ENCODE peak calls at places on chromosome 6, in five cellular contexts. K, L, X, G and B are unnamed samples.

GRCh38 chr6:35624341-35625070 is 64.2 kb downstream of the FKBP5 start:
- DNase-seq in K (no peak), L (peak), X (no peak), G (peak), B (no peak)

GRCh38 chr6:144156334-144156733 is 6.0 kb downstream of the STX11 start:
- DNase-seq in K (no peak), L (no peak), X (no peak), G (no peak), B (no peak)

GRCh38 chr6:165895421-165896165 is 232.6 kb upstream of the PDE10A start:
- DNase-seq in K (no peak), L (no peak), X (no peak), G (no peak), B (no peak)

GRCh38 chr6:47922391-47922790 is 140.6 kb downstream of the OPN5 start:
- DNase-seq in K (no peak), L (no peak), X (no peak), G (no peak), B (no peak)

GRCh38 chr6:32852844-32853540 is 512 bp downstream of the TAP1 start:
- DNase-seq in K (no peak), L (peak), X (no peak), G (peak), B (no peak)

GRCh38 chr6:79631800-79632172 is 657 bp downstream of the SH3BGRL2 start:
- DNase-seq in K (no peak), L (no peak), X (no peak), G (no peak), B (no peak)

GRCh38 chr6:165487950-165488349 is 175.1 kb downstream of the PDE10A start:
- DNase-seq in K (no peak), L (no peak), X (no peak), G (peak), B (no peak)

GRCh38 chr6:54629132-54629531 is 217.4 kb upstream of the FAM83B start:
- DNase-seq in K (no peak), L (no peak), X (no peak), G (no peak), B (no peak)

GRCh38 chr6:70413114-70413828 is at the start of gene FAM135A:
- DNase-seq in K (peak), L (peak), X (peak), G (peak), B (peak)

GRCh38 chr6:53603381-53604121 is 58.6 kb upstream of the GCLC start:
- DNase-seq in K (no peak), L (no peak), X (no peak), G (peak), B (no peak)

GRCh38 chr6:56708810-56709597 is 66.3 kb upstream of the DST start:
- DNase-seq in K (peak), L (peak), X (no peak), G (peak), B (no peak)

GRCh38 chr6:37135835-37136694 is 33.9 kb upstream of the PIM1 start:
- DNase-seq in K (no peak), L (no peak), X (no peak), G (peak), B (no peak)

GRCh38 chr6:151051164-151051563 is 185.7 kb downstream of the MTHFD1L start:
- DNase-seq in K (no peak), L (no peak), X (no peak), G (no peak), B (no peak)

GRCh38 chr6:158911746-158912158 is 88.2 kb downstream of the RSPH3 start:
- DNase-seq in K (no peak), L (peak), X (peak), G (peak), B (no peak)

GRCh38 chr6:8166156-8166555 is 63.8 kb upstream of the EEF1E1 start:
- DNase-seq in K (no peak), L (no peak), X (no peak), G (no peak), B (no peak)

GRCh38 chr6:147978078-147978477 is 364.6 kb upstream of the SASH1 start:
- DNase-seq in K (no peak), L (no peak), X (no peak), G (no peak), B (no peak)

GRCh38 chr6:7888587-7889357 is 21.8 kb downstream of the TXNDC5 start:
- DNase-seq in K (no peak), L (no peak), X (no peak), G (no peak), B (no peak)

GRCh38 chr6:159100011-159100788 is 55.4 kb upstream of the TAGAP start:
- DNase-seq in K (no peak), L (no peak), X (no peak), G (no peak), B (no peak)

GRCh38 chr6:105179244-105180065 is at the start of gene POPDC3:
- DNase-seq in K (no peak), L (no peak), X (no peak), G (peak), B (no peak)

GRCh38 chr6:36232172-36232571 is 35.6 kb downstream of the BRPF3 start:
- DNase-seq in K (no peak), L (no peak), X (no peak), G (no peak), B (no peak)

GRCh38 chr6:108484016-108484415 is 76.7 kb upstream of the FOXO3 start:
- DNase-seq in K (no peak), L (no peak), X (no peak), G (no peak), B (no peak)

GRCh38 chr6:81262656-81263055 is 489.8 kb downstream of the TENT5A start:
- DNase-seq in K (no peak), L (no peak), X (no peak), G (no peak), B (no peak)

DNA sequence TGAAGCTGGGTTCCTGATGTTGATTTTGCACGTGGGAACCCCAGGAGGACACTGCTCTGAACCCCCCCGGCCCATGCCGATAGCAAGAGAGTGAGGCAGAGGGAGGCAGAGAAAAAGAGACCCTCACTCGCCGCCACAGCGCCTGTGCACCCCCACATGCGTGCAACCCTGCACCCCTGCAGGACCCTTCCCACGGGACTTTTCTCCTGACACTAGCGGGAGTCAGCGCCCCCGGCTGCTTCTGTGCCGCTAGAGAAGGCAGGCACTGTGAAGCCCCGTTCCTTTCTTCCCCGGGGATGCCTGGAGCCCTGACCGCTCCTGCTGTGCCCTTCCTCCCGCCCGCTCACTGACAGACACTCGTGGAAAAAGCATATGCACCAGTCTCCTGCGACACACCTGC is 67.4 kb downstream of the GMPR start:
- DNase-seq in K (no peak), L (peak), X (no peak), G (no peak), B (no peak)
- H3K4me3 ChIP-seq in K (no peak), L (peak), X (peak), G (no peak), B (no peak)

DNA sequence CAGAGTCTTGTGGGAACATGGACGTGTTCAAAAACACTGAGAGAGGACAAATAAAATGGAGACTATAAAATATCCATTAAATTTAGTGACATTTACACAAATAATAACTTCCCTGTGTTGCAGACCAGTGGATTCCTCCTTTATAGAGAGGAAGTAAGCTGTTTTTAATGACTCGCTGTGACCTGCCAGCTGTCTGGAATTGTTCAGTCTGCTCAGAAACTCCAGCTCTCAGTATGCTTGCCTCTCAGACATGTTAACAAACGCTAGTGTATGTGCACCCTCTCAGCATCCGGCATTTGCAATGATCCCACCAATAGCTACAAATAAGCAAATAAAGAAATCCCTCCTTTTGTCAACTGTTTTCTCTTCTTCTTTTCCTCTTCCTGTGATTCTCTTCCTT is 158.0 kb upstream of the TCF21 start:
- DNase-seq in K (no peak), L (no peak), X (no peak), G (peak), B (no peak)
- H2AFZ ChIP-seq in K (no peak), L (no peak), X (no peak), G (peak), B (no peak)

DNA sequence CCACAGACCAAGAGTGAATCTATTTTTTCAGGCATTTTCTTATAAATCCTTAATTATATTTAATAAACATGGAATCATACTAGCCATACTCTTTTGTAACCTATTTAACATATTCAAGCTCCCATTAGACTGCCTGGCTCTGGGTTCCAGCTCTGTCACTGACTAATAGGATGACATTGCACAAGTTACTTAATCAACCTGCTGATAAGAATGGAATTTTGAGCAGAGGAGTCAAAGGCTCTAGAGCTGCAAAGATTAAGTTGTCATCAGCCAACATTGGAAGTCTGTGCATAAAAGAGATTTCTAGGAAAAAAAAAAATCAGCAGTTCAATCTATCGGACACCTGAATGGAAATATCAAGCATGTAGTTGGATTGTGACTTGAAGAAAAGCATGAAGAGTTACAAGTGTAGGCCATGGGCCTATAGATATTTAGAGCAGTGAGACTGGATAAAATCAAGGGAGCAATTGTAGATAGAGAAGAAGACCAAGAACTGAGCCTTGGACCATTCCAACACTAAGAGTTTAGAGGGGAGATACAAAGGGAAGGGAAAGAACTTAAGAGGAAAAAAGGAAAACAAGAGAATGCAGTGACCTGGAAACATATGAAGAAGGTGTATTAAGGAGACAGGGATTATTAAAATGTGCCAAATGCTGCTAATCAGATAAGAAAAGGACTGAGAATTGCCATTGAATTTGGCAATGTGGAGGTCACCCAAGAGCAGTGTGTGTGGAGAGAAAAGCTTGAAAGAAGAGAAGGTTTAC is 11.0 kb upstream of the HINT3 start:
- DNase-seq in K (no peak), L (no peak), X (no peak), G (no peak), B (no peak)
- H3K4me3 ChIP-seq in K (no peak), L (no peak), X (no peak), G (no peak), B (no peak)

GRCh38 chr6:115539531-115539930 is 521.2 kb downstream of the FRK start:
- DNase-seq in K (no peak), L (no peak), X (no peak), G (no peak), B (no peak)

GRCh38 chr6:115545410-115545986 is 515.2 kb downstream of the FRK start:
- DNase-seq in K (no peak), L (no peak), X (no peak), G (peak), B (no peak)

GRCh38 chr6:115540077-115540869 is 520.4 kb downstream of the FRK start:
- DNase-seq in K (no peak), L (no peak), X (no peak), G (no peak), B (no peak)

DNA sequence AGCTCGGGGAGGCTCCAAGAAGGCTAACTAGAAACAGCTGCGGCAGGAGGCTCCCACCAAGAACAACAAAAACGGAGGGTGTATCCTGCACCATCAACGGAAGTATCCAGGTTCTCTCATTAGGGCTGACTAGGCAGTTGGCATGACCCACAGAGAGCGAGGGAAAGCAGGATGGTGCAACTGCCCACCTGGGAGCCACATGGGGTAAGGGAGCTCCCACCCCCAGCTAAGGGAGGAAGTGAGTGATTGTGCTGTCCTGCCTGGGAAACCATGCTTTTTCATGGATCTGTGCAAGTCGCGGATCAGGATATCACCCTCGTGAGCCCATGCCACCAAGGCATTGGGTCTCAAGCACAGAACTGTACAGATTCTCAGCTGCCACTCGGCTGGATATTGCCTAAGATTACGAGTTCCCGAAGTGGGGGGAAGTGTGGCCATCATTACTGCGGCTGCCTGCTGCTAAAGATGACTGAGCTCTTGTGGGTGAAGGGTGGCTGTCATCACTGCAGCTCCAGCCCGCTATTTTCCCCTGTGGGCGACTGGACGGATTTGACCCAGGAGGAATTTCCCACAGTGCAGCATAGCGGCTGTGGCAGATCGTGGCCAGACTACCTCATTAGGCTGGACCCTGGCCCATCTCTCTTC is 515.8 kb downstream of the FRK start:
- DNase-seq in K (no peak), L (no peak), X (no peak), G (no peak), B (no peak)
- H2AFZ ChIP-seq in K (no peak), L (no peak), X (no peak), G (peak), B (no peak)

GRCh38 chr6:21664263-21665081 is 70.9 kb downstream of the SOX4 start:
- DNase-seq in K (no peak), L (no peak), X (no peak), G (no peak), B (no peak)

GRCh38 chr6:21665101-21665435 is 71.5 kb downstream of the SOX4 start:
- DNase-seq in K (no peak), L (no peak), X (no peak), G (no peak), B (no peak)

GRCh38 chr6:21666788-21667681 is 73.5 kb downstream of the SOX4 start:
- DNase-seq in K (no peak), L (no peak), X (no peak), G (no peak), B (no peak)

GRCh38 chr6:21665436-21666199 is 72.1 kb downstream of the SOX4 start:
- DNase-seq in K (no peak), L (no peak), X (no peak), G (no peak), B (no peak)

GRCh38 chr6:21666200-21666671 is 72.7 kb downstream of the SOX4 start:
- DNase-seq in K (no peak), L (no peak), X (no peak), G (no peak), B (no peak)
- H3K4me3 ChIP-seq in K (no peak), L (no peak), X (peak), G (peak), B (no peak)

GRCh38 chr6:25962368-25963127 is at the start of gene TRIM38:
- DNase-seq in K (peak), L (peak), X (peak), G (peak), B (peak)

GRCh38 chr6:25958700-25959162 is 3.9 kb upstream of the TRIM38 start:
- DNase-seq in K (no peak), L (no peak), X (no peak), G (no peak), B (peak)

GRCh38 chr6:25961619-25962367 is 809 bp upstream of the TRIM38 start:
- DNase-seq in K (no peak), L (no peak), X (no peak), G (no peak), B (no peak)

GRCh38 chr6:25960689-25961088 is 1.9 kb upstream of the TRIM38 start:
- DNase-seq in K (no peak), L (no peak), X (no peak), G (no peak), B (no peak)

GRCh38 chr6:25959890-25960531 is 2.6 kb upstream of the TRIM38 start:
- DNase-seq in K (no peak), L (no peak), X (no peak), G (no peak), B (no peak)
- H2AFZ ChIP-seq in K (no peak), L (no peak), X (peak), G (no peak), B (no peak)

DNA sequence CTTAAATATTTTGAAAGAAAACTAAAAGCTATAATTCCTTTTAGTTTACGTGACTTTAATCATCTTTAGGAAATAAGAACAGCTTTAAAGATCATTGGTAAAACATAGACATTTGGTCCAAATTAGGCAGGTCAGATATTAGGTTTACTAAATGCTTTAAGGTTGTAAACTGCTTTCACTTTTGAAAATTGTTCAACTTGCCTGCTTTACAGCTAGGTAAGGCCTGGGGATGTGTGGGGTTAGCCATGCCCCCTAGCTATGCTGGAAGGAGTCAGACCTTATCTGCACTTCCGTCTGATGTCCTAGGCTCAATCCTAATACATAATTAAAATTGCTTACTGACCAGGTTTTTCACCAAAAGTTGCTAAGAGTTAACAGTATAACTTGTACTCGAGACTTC is 30.5 kb upstream of the TPD52L1 start:
- DNase-seq in K (no peak), L (no peak), X (no peak), G (no peak), B (no peak)
- H3K4me3 ChIP-seq in K (no peak), L (no peak), X (no peak), G (no peak), B (no peak)